ENCODE peak calls at places on chromosomes 11 and 22, in five cellular contexts. O is occipital lobe; Y is T-cell; D is stimulated activated CD4-positive, alpha-beta T cell treated with anti-CD3 and anti-CD28 coated beads, Interleukin-4, amount 100 ng/mL, for 4 hours; T is stimulated activated naive CD8-positive, alpha-beta T cell treated with anti-CD3 and anti-CD28 coated beads, Interleukin-15, Interleukin-2, amounts not matched to agents 100 U/mL and 50 U/mL, for 24 hours. N is an unnamed sample.

GRCh38 chr11:44702897-44703296 is 23.9 kb upstream of the TSPAN18 start:
- DNase-seq in O (no peak), Y (no peak), D (no peak), T (no peak), N (no peak)

GRCh38 chr11:87736928-87737327 is 438.3 kb downstream of the RAB38 start:
- DNase-seq in O (no peak), Y (no peak), D (no peak), T (no peak), N (no peak)

GRCh38 chr22:45843030-45843429 is 133.9 kb downstream of the WNT7B start:
- DNase-seq in O (no peak), Y (no peak), D (no peak), T (no peak), N (no peak)

GRCh38 chr22:23222033-23222840 is 41.9 kb downstream of the BCR start:
- DNase-seq in O (no peak), Y (no peak), D (no peak), T (no peak), N (no peak)

GRCh38 chr11:73946798-73947458 is 3.9 kb upstream of the DNAJB13 start:
- DNase-seq in O (no peak), Y (no peak), D (no peak), T (no peak), N (no peak)

GRCh38 chr11:134119094-134119493 is 50.2 kb downstream of the JAM3 start:
- DNase-seq in O (no peak), Y (no peak), D (no peak), T (no peak), N (no peak)

GRCh38 chr11:82995754-82996398 is 75.8 kb downstream of the RAB30 start:
- DNase-seq in O (peak; percentile 25), Y (no peak), D (no peak), T (peak; percentile 37), N (no peak)

GRCh38 chr22:42993651-42994275 is 21.2 kb downstream of the PACSIN2 start:
- DNase-seq in O (no peak), Y (no peak), D (no peak), T (no peak), N (no peak)

GRCh38 chr11:126394036-126394435 is 38.5 kb downstream of the ST3GAL4 start:
- DNase-seq in O (no peak), Y (no peak), D (no peak), T (no peak), N (no peak)

GRCh38 chr11:128039140-128040021 is 548.0 kb downstream of the ETS1 start:
- DNase-seq in O (no peak), Y (peak; percentile 75), D (peak; percentile 84), T (peak; percentile 72), N (peak; percentile 60)

GRCh38 chr11:22130462-22131053 is 62.3 kb upstream of the ANO5 start:
- DNase-seq in O (no peak), Y (no peak), D (no peak), T (no peak), N (no peak)

GRCh38 chr22:47575291-47575690 is 812.8 kb downstream of the TBC1D22A start:
- DNase-seq in O (no peak), Y (no peak), D (no peak), T (no peak), N (no peak)

GRCh38 chr22:47850644-47851151 is 1088.2 kb downstream of the TBC1D22A start:
- DNase-seq in O (no peak), Y (no peak), D (no peak), T (no peak), N (no peak)

GRCh38 chr22:41401781-41402648 is 20.3 kb downstream of the TEF start:
- DNase-seq in O (peak; percentile 81), Y (no peak), D (no peak), T (no peak), N (no peak)

GRCh38 chr11:27396259-27396839 is 33.3 kb upstream of the CCDC34 start:
- DNase-seq in O (no peak), Y (no peak), D (no peak), T (no peak), N (no peak)

GRCh38 chr11:114061053-114062049 is 1.8 kb downstream of the ZBTB16 start:
- DNase-seq in O (peak; percentile 49), Y (no peak), D (no peak), T (no peak), N (no peak)

GRCh38 chr22:23386245-23386631 is 193.9 kb downstream of the IGLL1 start:
- DNase-seq in O (no peak), Y (no peak), D (no peak), T (no peak), N (no peak)

GRCh38 chr22:30591588-30592359 is at the start of gene PES1:
- DNase-seq in O (peak; percentile 94), Y (peak; percentile 93), D (peak; percentile 95), T (peak; percentile 93), N (peak; percentile 92)

GRCh38 chr11:46378811-46379482 is 2.5 kb upstream of the MDK start:
- DNase-seq in O (no peak), Y (no peak), D (no peak), T (no peak), N (no peak)

GRCh38 chr11:111538407-111539114 is 2.0 kb upstream of the LAYN start:
- DNase-seq in O (no peak), Y (no peak), D (no peak), T (no peak), N (no peak)

GRCh38 chr11:109604506-109604905 is 182.5 kb downstream of the C11orf87 start:
- DNase-seq in O (no peak), Y (no peak), D (no peak), T (no peak), N (no peak)

GRCh38 chr11:115905331-115905730 is 401.1 kb upstream of the CADM1 start:
- DNase-seq in O (no peak), Y (no peak), D (no peak), T (no peak), N (no peak)

GRCh38 chr11:93193721-93194120 is 4.1 kb downstream of the SLC36A4 start:
- DNase-seq in O (no peak), Y (no peak), D (no peak), T (no peak), N (no peak)

GRCh38 chr22:49111085-49111484 is 716.6 kb downstream of the BRD1 start:
- DNase-seq in O (no peak), Y (no peak), D (no peak), T (no peak), N (no peak)

GRCh38 chr11:12606597-12606996 is 67.6 kb upstream of the TEAD1 start:
- DNase-seq in O (no peak), Y (no peak), D (no peak), T (no peak), N (no peak)

GRCh38 chr11:8811571-8811970 is 99.4 kb upstream of the AKIP1 start:
- DNase-seq in O (no peak), Y (no peak), D (no peak), T (no peak), N (no peak)

GRCh38 chr11:130760515-130761125 is 155.7 kb downstream of the SNX19 start:
- DNase-seq in O (no peak), Y (no peak), D (no peak), T (no peak), N (no peak)

GRCh38 chr22:24068717-24069116 is 57.6 kb downstream of the CABIN1 start:
- DNase-seq in O (no peak), Y (no peak), D (no peak), T (no peak), N (no peak)

GRCh38 chr22:49010901-49011300 is 816.8 kb downstream of the BRD1 start:
- DNase-seq in O (no peak), Y (no peak), D (no peak), T (no peak), N (no peak)

GRCh38 chr11:19919050-19919561 is 206.5 kb downstream of the NAV2 start:
- DNase-seq in O (peak; percentile 34), Y (no peak), D (no peak), T (no peak), N (no peak)

GRCh38 chr11:134244593-134244992 is 8.6 kb downstream of the THYN1 start:
- DNase-seq in O (no peak), Y (peak; percentile 12), D (no peak), T (no peak), N (no peak)

GRCh38 chr22:21942407-21942895 is 10.2 kb downstream of the PPM1F start:
- DNase-seq in O (no peak), Y (no peak), D (peak; percentile 13), T (peak; percentile 45), N (no peak)

GRCh38 chr11:117226388-117227385 is 5.2 kb downstream of the PCSK7 start:
- DNase-seq in O (peak; percentile 35), Y (peak; percentile 31), D (peak; percentile 29), T (no peak), N (no peak)

GRCh38 chr11:113789675-113790320 is 10.2 kb downstream of the CLDN25 start:
- DNase-seq in O (no peak), Y (no peak), D (no peak), T (no peak), N (no peak)

GRCh38 chr11:47001666-47002285 is 65.2 kb downstream of the CSTPP1 start:
- DNase-seq in O (no peak), Y (no peak), D (no peak), T (no peak), N (no peak)

GRCh38 chr11:82823635-82824614 is 76.3 kb downstream of the PRCP start:
- DNase-seq in O (no peak), Y (no peak), D (no peak), T (no peak), N (no peak)

GRCh38 chr11:108111126-108111525 is 10.2 kb upstream of the ACAT1 start:
- DNase-seq in O (no peak), Y (no peak), D (no peak), T (no peak), N (no peak)